ENCODE peak calls at places on chromosome 2, in four cellular contexts. J, H, G and E are unnamed samples.

GRCh38 chr2:202317080-202317859 is 51.7 kb downstream of the NOP58 start:
- DNase-seq in J (peak), H (no peak), G (no peak), E (no peak)

GRCh38 chr2:103176289-103176915 is 414.6 kb downstream of the TMEM182 start:
- DNase-seq in J (no peak), H (no peak), G (no peak), E (no peak)

GRCh38 chr2:191593622-191594416 is 84.1 kb upstream of the NABP1 start:
- DNase-seq in J (no peak), H (peak), G (no peak), E (peak)

GRCh38 chr2:98775146-98775988 is 44.4 kb upstream of the MGAT4A start:
- DNase-seq in J (no peak), H (no peak), G (no peak), E (no peak)

GRCh38 chr2:96601382-96602292 is 36.5 kb downstream of the KANSL3 start:
- DNase-seq in J (no peak), H (no peak), G (no peak), E (no peak)

GRCh38 chr2:101474752-101475384 is at the start of gene RFX8:
- DNase-seq in J (peak), H (no peak), G (no peak), E (no peak)

GRCh38 chr2:160294339-160294803 is 94.3 kb upstream of the ITGB6 start:
- DNase-seq in J (peak), H (peak), G (no peak), E (no peak)

GRCh38 chr2:119157850-119158511 is 570 bp downstream of the C1QL2 start:
- DNase-seq in J (no peak), H (no peak), G (no peak), E (no peak)

GRCh38 chr2:162308747-162309503 is 9.6 kb downstream of the IFIH1 start:
- DNase-seq in J (no peak), H (no peak), G (no peak), E (peak)

GRCh38 chr2:215352602-215353001 is 40.7 kb downstream of the ATIC start:
- DNase-seq in J (no peak), H (no peak), G (no peak), E (no peak)

GRCh38 chr2:215347878-215348277 is 36.0 kb downstream of the ATIC start:
- DNase-seq in J (no peak), H (no peak), G (no peak), E (no peak)
- H3K27ac ChIP-seq in J (no peak), H (no peak), G (no peak), E (no peak)

GRCh38 chr2:218323526-218324472 is 31.5 kb upstream of the TMBIM1 start:
- DNase-seq in J (peak), H (peak), G (peak), E (no peak)
- H3K27ac ChIP-seq in J (peak), H (peak), G (peak), E (no peak)

GRCh38 chr2:25824216-25824615 is 54.1 kb downstream of the ASXL2 start:
- DNase-seq in J (no peak), H (no peak), G (no peak), E (no peak)

GRCh38 chr2:25824718-25825117 is 53.6 kb downstream of the ASXL2 start:
- DNase-seq in J (no peak), H (no peak), G (no peak), E (no peak)

GRCh38 chr2:25825238-25825637 is 53.0 kb downstream of the ASXL2 start:
- DNase-seq in J (no peak), H (no peak), G (no peak), E (no peak)

GRCh38 chr2:25821225-25822056 is 56.8 kb downstream of the ASXL2 start:
- DNase-seq in J (no peak), H (no peak), G (no peak), E (no peak)

DNA sequence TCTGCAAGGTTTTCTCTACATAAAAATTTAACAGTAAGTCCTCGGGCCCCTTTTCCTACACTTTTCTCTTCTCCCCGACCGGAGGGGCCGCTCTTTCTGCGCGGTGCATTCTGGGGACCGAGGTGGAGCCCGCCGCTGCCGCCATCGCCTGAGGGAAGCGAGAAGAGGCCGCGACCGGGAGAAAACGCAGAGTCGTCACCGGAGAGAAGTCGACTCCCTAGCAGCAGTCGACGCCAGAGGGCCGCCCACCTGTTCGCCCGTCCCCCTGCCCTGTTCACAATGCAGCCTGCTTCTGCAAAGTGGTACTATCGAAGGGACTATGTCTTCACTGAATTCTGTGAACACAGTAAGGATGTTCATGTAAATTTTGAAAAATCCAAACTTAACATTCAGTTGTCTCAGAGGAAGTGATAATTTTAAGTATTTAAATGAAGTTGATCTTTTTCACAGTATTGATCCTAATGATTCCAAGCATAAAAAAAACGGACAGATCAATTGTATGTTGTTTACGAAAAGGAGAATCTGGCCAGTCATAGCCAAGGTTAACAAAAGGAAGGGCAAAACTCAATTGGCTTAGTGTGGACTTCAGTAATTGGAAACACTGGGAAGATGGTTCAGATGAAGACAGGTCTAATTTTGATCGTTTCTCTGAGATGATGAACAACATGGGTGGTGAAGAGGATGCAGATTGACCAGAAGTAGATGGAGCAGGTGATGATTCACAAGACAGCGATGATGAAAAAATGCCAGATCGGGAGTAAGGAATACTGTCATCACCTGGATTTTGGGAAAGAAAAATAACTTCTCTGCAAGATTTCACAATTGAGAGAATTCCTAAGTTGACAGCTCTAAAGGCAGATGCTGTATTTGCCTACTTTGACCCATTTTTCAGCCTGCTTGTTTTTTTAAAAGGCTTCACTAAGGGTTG is 55.8 kb downstream of the ASXL2 start:
- DNase-seq in J (peak), H (peak), G (peak), E (no peak)
- H3K27ac ChIP-seq in J (peak), H (peak), G (peak), E (peak)

GRCh38 chr2:9697904-9698303 is 67.1 kb upstream of the YWHAQ start:
- DNase-seq in J (no peak), H (no peak), G (no peak), E (no peak)
- H3K27ac ChIP-seq in J (no peak), H (peak), G (no peak), E (no peak)

DNA sequence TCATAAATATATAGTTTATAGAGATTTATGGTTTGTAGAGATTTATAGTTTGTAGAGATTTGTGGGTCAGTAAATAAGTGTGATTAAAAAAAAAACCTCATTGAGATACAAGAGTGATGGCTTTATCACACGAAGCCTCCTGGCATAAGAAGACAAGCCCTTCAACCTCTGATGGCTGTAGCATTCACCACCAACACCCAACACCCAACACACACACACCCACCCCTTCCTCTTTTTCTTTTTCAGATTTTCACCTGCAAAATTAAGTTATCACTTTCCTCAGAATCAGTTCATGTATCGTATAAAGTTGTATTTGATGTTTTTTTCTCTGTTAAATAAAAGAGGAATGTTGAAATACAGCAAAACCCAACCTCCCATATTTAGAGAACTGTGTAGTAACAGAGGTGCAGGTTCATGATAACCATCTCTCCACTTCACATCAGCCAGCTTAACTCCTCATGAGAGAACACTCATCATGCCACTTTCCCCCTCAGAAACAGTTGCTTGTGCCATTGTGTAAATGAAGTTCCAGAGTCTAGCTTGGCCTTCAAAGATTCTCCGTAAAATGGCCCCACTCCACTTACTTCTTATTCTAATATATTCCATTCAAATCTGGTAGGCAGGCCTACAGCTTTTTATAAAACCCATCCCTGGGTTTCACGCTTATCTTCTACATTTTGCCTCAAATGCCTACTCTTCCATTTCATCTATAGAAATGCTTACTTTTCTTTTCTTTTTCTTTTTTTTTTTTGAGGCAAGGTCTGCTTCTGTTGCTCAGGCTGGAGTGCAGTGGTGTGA is 105.9 kb downstream of the SPTBN1 start:
- DNase-seq in J (no peak), H (no peak), G (no peak), E (no peak)
- H3K27ac ChIP-seq in J (no peak), H (peak), G (peak), E (no peak)

GRCh38 chr2:148650881-148651280 is 6.3 kb downstream of the EPC2 start:
- DNase-seq in J (no peak), H (no peak), G (no peak), E (no peak)

GRCh38 chr2:148656516-148656915 is 12.0 kb downstream of the EPC2 start:
- DNase-seq in J (no peak), H (no peak), G (no peak), E (no peak)

GRCh38 chr2:148654414-148654813 is 9.9 kb downstream of the EPC2 start:
- DNase-seq in J (no peak), H (no peak), G (no peak), E (no peak)

GRCh38 chr2:148651972-148652371 is 7.4 kb downstream of the EPC2 start:
- DNase-seq in J (no peak), H (no peak), G (no peak), E (no peak)

DNA sequence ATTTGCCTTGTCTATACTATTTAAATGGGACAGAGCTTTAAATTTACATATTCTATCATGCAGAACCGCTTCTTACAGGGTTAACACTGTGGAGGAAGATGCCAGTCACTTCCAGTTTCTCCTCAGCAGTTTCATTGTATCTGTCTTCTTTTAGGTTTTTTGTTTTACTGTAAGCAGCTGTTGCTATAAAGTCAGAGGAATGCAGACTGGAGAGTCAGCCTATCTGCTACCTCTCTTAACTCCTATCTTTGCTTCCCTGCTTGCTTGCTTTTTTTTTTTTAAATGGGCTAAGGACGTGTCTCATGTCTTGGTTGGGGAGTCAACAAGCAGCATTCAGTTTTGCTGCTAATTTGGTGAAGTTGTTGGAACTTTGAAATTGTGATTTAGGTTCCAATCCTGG is 8.9 kb downstream of the EPC2 start:
- DNase-seq in J (no peak), H (no peak), G (no peak), E (no peak)
- H3K27ac ChIP-seq in J (no peak), H (no peak), G (no peak), E (no peak)

DNA sequence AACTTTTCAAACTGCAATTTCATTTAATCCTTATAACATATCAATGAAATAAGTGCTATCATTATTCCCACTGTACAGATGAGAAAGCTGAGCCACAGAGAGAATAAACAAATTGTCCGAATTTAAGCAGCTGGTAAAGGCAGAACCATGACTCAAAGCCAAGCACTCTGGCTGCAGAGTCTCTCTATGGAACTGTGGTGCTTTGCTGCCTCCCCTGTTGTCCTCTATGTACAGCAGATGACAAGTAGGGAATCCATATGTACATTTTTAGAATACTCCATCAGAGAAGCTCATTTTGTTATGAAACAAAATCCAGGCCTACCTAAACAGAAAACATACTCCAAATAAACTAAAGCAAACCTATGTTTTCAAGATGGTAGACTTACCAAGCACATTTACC is 45.1 kb downstream of the FARSB start:
- DNase-seq in J (no peak), H (no peak), G (no peak), E (no peak)
- H3K27ac ChIP-seq in J (no peak), H (no peak), G (no peak), E (no peak)

DNA sequence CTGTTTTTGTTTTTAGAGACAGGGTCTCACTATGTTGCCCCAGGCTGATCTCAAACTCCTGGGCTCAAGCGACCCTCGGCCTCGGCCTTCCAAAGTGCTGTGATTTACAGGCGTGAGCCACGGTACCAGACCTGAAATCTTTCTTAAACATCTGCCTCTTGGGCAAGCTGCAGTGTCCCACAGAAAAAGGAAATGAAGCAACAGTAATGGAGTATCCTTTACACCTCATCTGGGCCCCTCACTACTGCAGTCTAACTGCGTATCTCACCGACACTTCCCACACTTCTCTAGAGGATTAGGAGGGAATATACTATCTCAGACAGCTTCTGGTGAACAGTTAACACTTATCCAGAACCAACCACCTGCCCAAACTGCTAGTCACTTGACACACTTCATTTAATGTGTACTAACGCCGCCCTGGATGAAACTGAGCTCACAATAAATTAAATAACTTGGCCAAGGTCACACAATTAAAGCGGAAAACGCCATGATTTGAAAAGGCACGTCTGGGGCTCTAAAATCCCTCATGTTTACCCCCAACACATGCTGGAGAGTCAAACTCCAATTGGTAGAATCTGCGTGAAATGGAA is 1.0 kb downstream of the COX7A2L start:
- DNase-seq in J (no peak), H (no peak), G (no peak), E (no peak)
- H3K27ac ChIP-seq in J (peak), H (peak), G (peak), E (peak)

GRCh38 chr2:43201016-43201415 is 25.4 kb downstream of the ZFP36L2 start:
- DNase-seq in J (no peak), H (no peak), G (no peak), E (no peak)

GRCh38 chr2:43201497-43201896 is 24.9 kb downstream of the ZFP36L2 start:
- DNase-seq in J (no peak), H (no peak), G (no peak), E (no peak)

GRCh38 chr2:43198263-43198662 is 28.1 kb downstream of the ZFP36L2 start:
- DNase-seq in J (no peak), H (no peak), G (no peak), E (no peak)

GRCh38 chr2:43197568-43197896 is 28.9 kb downstream of the ZFP36L2 start:
- DNase-seq in J (no peak), H (no peak), G (no peak), E (no peak)

DNA sequence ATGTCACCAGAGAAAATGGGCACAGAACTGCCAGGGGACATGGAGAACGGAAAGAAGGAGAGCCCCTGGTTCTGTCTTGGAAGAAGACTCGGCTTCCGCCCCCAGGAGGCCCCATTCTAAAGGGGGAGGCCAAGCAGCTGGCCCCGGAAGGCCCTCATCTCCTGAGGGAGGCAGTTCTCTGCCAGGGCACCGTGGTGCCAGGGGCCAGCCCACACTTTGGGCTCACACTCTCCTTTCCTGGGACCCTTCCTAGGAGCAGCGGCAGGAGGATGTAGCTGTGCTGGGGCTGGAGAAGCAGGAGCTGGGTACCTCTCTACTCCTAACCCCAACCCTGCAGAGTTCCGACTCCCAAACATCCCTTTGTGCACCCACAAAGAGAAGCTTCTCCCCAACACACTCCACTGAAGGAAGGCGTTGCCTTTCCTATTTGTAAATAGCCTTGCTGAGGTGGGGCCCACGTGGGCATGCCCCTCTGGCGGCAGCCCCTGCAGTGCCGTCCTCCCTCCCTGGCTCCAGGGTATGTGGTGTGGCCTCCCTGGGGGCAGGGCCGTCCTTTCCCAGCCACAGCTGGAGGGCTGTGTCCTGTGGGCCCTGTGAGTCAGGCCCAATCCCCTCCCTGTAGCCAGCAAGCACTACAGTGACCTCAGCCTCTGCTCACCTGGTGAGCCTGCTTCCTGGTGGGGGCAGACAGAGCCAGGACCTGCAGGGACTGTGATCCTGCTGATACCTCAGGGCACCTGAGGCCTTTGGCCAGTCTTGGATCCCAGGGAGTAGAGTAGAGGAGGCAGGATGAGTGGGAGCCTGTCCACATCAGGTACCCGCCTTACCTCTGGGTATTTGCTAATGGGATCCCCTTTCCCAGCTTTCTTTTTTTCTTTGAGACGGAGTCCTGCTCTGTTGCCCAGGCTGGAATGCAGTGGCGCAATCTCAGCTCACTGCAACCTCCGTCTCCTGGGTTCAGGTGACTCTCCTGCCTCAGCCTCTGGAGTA is 26.6 kb downstream of the ZFP36L2 start:
- DNase-seq in J (no peak), H (no peak), G (no peak), E (no peak)
- H3K27ac ChIP-seq in J (no peak), H (peak), G (no peak), E (peak)